ENCODE peak calls at places on chromosome 17, in five cellular contexts. Z is uterus, M is neuronal stem cell, B is transverse colon, Y is right atrium auricular region. O is an unnamed sample.

GRCh38 chr17:68390888-68391545 is 66.3 kb downstream of the WIPI1 start:
- DNase-seq in B (no peak), M (no peak), Z (no peak), Y (peak; percentile 86), O (no peak)

GRCh38 chr17:58506354-58507080 is 7.9 kb downstream of the MTMR4 start:
- DNase-seq in B (no peak), Y (no peak), Z (no peak), M (no peak), O (no peak)

GRCh38 chr17:80362428-80363119 is 52.4 kb upstream of the ENDOV start:
- DNase-seq in Z (peak; percentile 64), B (no peak), M (no peak), Y (peak; percentile 73), O (peak; percentile 66)

GRCh38 chr17:56478836-56479447 is 114.6 kb upstream of the NOG start:
- DNase-seq in B (no peak), M (peak; percentile 8), Z (no peak), Y (no peak), O (no peak)

GRCh38 chr17:4548721-4549531 is 6.3 kb downstream of the MYBBP1A start:
- DNase-seq in Y (no peak), Z (no peak), M (no peak), B (no peak), O (no peak)

GRCh38 chr17:12209792-12210191 is 189.1 kb downstream of the MAP2K4 start:
- DNase-seq in Y (no peak), M (no peak), Z (no peak), B (no peak), O (no peak)

GRCh38 chr17:17128476-17129075 is 77.6 kb downstream of the PLD6 start:
- DNase-seq in B (no peak), Y (no peak), Z (no peak), M (no peak), O (peak; percentile 14)

GRCh38 chr17:27760069-27760885 is 40.1 kb downstream of the NOS2 start:
- DNase-seq in Y (peak; percentile 67), M (peak; percentile 47), Z (peak; percentile 52), B (peak; percentile 69), O (peak; percentile 65)

GRCh38 chr17:2214887-2215615 is 88.5 kb downstream of the SMG6 start:
- DNase-seq in Z (no peak), B (peak; percentile 36), Y (peak; percentile 61), M (no peak), O (peak; percentile 70)

GRCh38 chr17:58351710-58352017 is 337 bp downstream of the SUPT4H1 start:
- DNase-seq in Z (no peak), M (peak; percentile 43), Y (no peak), B (no peak), O (no peak)

GRCh38 chr17:71438631-71439146 is 682.1 kb upstream of the SOX9 start:
- DNase-seq in M (no peak), Z (no peak), B (no peak), Y (no peak), O (no peak)

GRCh38 chr17:53823341-53824050 is 769 bp downstream of the KIF2B start:
- DNase-seq in B (no peak), Y (no peak), M (no peak), Z (no peak), O (no peak)

GRCh38 chr17:57490890-57491289 is 234.6 kb downstream of the MSI2 start:
- DNase-seq in Y (no peak), Z (no peak), M (no peak), B (no peak), O (no peak)

GRCh38 chr17:330993-331701 is 21.5 kb downstream of the RPH3AL start:
- DNase-seq in M (no peak), B (peak; percentile 29), Y (peak; percentile 80), Z (peak; percentile 62), O (peak; percentile 89)

GRCh38 chr17:70767102-70767701 is 597.9 kb downstream of the KCNJ2 start:
- DNase-seq in Y (no peak), B (no peak), M (peak; percentile 12), Z (no peak), O (no peak)

GRCh38 chr17:73197141-73197540 is 4.3 kb downstream of the COG1 start:
- DNase-seq in M (no peak), Y (no peak), Z (no peak), B (no peak), O (no peak)

GRCh38 chr17:29099527-29099926 is 56.6 kb downstream of the PIPOX start:
- DNase-seq in M (no peak), Z (no peak), Y (no peak), B (no peak), O (no peak)

GRCh38 chr17:71378036-71378435 is 742.8 kb upstream of the SOX9 start:
- DNase-seq in Y (no peak), B (no peak), Z (no peak), M (no peak), O (no peak)

GRCh38 chr17:82098939-82099765 is 1.1 kb upstream of the FASN start:
- DNase-seq in B (peak; percentile 44), M (no peak), Y (no peak), Z (no peak), O (no peak)

GRCh38 chr17:82098169-82098938 is at the start of gene FASN:
- DNase-seq in M (peak; percentile 95), Y (peak; percentile 94), Z (peak; percentile 94), B (peak; percentile 97), O (peak; percentile 95)

GRCh38 chr17:82101767-82102679 is 4.0 kb upstream of the FASN start:
- DNase-seq in Z (peak; percentile 20), Y (no peak), M (no peak), B (no peak), O (no peak)

GRCh38 chr17:82101301-82101715 is 3.3 kb upstream of the FASN start:
- DNase-seq in Y (no peak), B (no peak), M (no peak), Z (peak; percentile 18), O (no peak)

DNA sequence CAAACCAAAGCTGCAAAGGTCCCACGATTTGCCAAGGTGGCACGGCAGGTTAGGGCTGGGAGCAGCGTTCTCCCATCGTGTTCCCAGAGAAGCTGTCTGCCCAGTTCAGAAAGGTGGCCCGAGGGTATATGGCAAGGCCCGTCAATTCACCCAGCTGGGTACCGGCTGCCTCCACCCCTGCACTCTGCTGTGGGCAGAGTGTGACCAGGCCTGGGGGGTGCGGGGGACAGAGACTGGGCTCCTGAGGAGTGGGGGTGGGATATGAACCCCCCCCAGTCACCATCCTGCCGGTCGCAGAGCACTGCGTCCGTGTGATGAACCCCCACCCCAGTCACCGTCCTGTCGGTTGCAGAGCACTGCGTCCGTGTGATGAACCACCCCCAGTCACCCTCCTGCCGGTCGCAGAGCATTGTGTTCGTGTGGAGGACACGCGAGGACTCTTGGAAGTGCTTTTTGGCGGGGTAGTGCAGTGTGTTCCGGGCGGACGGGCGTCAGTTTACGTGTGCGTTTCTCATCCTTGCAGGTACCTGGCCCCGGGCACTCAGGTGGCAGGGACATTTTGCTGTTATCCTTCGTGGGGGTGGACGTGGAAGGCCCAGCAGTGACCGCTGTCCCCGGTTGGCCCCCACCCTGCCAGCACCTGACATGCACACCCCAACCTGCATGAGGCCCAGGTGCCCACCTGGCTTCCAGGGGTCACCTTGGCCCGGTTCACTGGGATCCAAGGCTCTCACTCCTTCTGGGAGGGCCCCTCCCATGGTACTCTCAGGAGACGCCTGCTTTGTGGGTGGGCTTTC is 2.7 kb upstream of the FASN start:
- DNase-seq in Y (no peak), B (no peak), Z (peak; percentile 19), M (no peak), O (no peak)
- H3K4me1 ChIP-seq in Y (no peaks in the 10 kb centered on the region), B (peaks cover 47% of the 10 kb centered on the region), Z (no peaks in the 10 kb centered on the region), M (peaks cover 58% of the 10 kb centered on the region), O (peaks cover 35% of the 10 kb centered on the region)

GRCh38 chr17:63039342-63039741 is 73.3 kb downstream of the TANC2 start:
- DNase-seq in Z (no peak), M (no peak), B (no peak), Y (no peak), O (no peak)
- H3K4me3 ChIP-seq in Z (no peak overlapping the region), M (no peak overlapping the region), B (no peak overlapping the region), Y (no peak overlapping the region), O (peak overlapping the region; percentile 30)

DNA sequence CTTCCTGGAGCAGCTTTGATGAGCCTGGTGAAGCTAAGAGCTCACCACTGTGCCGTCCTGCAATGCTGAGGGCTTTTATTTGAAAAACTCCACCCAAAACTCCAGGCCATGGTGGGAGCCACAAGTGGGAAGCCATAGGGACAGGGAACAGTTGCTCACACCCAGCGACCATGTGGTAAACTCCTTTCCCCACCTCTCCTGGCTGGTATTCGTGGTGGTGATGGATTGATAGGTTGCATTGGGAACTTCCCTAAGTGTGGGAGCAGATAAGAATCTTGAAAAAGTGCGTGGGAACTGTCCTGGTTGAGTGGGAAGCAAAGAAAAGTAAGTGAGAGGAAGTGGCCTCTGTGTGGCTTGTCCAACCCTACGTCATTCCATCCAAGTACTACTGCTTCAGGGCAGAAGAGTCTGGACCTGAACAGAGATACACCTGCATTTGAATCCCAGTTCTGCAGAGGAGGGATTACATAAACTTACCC is at the start of gene CCL1:
- DNase-seq in Y (no peak), Z (no peak), B (no peak), M (no peak), O (no peak)
- H3K4me1 ChIP-seq in Y (no peaks in the 10 kb centered on the region), Z (no peaks in the 10 kb centered on the region), B (no peaks in the 10 kb centered on the region), M (no peaks in the 10 kb centered on the region), O (peaks cover 4% of the 10 kb centered on the region)

DNA sequence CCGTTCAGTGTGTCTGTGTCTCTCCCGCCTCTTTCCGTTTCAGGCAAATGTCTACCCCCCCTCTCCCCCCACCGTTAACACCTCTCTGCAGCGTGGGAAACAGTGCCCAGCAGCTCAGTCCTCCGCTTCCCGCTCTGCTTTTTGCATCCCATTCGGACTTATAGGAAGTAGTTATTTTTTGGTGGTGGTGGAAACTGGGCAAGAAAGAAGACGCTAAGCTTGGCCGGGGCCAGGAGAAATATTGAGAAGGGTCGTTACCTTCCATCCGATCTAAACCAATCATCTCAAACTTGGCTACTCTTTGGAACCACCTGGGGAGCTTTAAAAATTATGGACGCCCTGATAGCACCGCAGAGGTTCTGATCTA is 504 bp upstream of the HLF start:
- DNase-seq in Y (no peak), M (no peak), Z (no peak), B (no peak), O (no peak)
- H3K4me3 ChIP-seq in Y (peak overlapping the region; percentile 73), M (peak overlapping the region; percentile 42), Z (peak overlapping the region; percentile 13), B (no peak overlapping the region), O (peak overlapping the region; percentile 36)

GRCh38 chr17:43578352-43578698 is 32.2 kb upstream of the ETV4 start:
- DNase-seq in M (no peak), Y (no peak), B (no peak), Z (no peak), O (no peak)

GRCh38 chr17:43574896-43575525 is 28.9 kb upstream of the ETV4 start:
- DNase-seq in B (no peak), Y (no peak), M (no peak), Z (no peak), O (no peak)

GRCh38 chr17:43574348-43574747 is 28.2 kb upstream of the ETV4 start:
- DNase-seq in Z (no peak), B (peak; percentile 30), M (no peak), Y (no peak), O (no peak)

GRCh38 chr17:43578699-43579569 is 32.8 kb upstream of the ETV4 start:
- DNase-seq in Y (no peak), Z (no peak), B (no peak), M (no peak), O (peak; percentile 39)

GRCh38 chr17:43576563-43577229 is 30.6 kb upstream of the ETV4 start:
- DNase-seq in Z (peak; percentile 74), Y (peak; percentile 65), B (peak; percentile 75), M (peak; percentile 89), O (peak; percentile 62)
- H3K4me1 ChIP-seq in Z (no peaks in the 10 kb centered on the region), Y (no peaks in the 10 kb centered on the region), B (peaks cover 24% of the 10 kb centered on the region), M (peaks cover 15% of the 10 kb centered on the region), O (peaks cover 44% of the 10 kb centered on the region)